ENCODE peak calls at places on chromosomes 11 and 22, in six cellular contexts. V is H1, B is suprapubic skin, C is stomach, A is gastrocnemius medialis, D is IMR-90. L is an unnamed sample. For H3K27me3, the result is how much of the 10 kb centered on the place peaks cover.

GRCh38 chr11:14388352-14388751 is 29.4 kb upstream of the RRAS2 start:
- DNase-seq in B (no peak), D (peak), A (no peak), V (no peak), C (no peak), L (no peak)

GRCh38 chr11:13291794-13292193 is 14.2 kb downstream of the BMAL1 start:
- DNase-seq in B (no peak), C (no peak), A (no peak), V (no peak), D (no peak), L (no peak)

GRCh38 chr11:7657306-7658025 is 15.8 kb downstream of the CYB5R2 start:
- DNase-seq in B (no peak), C (peak), D (peak), A (peak), V (no peak), L (peak)

GRCh38 chr11:118673361-118674093 is 5.9 kb downstream of the TREH start:
- DNase-seq in C (no peak), D (no peak), A (no peak), V (no peak), B (peak), L (no peak)

GRCh38 chr22:23282089-23282501 is 101.8 kb downstream of the BCR start:
- DNase-seq in D (peak), A (peak), C (peak), V (no peak), B (no peak), L (peak)

GRCh38 chr11:36699271-36699670 is 101.2 kb upstream of the RAG2 start:
- DNase-seq in B (no peak), C (no peak), V (no peak), A (no peak), D (no peak), L (no peak)

GRCh38 chr11:130434521-130435223 is 6.3 kb upstream of the ADAMTS8 start:
- DNase-seq in D (peak), A (peak), C (peak), B (peak), V (no peak), L (peak)

GRCh38 chr11:77596626-77597025 is 6.9 kb downstream of the AQP11 start:
- DNase-seq in C (no peak), V (no peak), A (no peak), D (peak), B (no peak), L (no peak)

GRCh38 chr11:65311197-65311631 is 3.5 kb upstream of the CDC42EP2 start:
- DNase-seq in D (no peak), C (peak), V (no peak), B (no peak), A (no peak), L (no peak)

DNA sequence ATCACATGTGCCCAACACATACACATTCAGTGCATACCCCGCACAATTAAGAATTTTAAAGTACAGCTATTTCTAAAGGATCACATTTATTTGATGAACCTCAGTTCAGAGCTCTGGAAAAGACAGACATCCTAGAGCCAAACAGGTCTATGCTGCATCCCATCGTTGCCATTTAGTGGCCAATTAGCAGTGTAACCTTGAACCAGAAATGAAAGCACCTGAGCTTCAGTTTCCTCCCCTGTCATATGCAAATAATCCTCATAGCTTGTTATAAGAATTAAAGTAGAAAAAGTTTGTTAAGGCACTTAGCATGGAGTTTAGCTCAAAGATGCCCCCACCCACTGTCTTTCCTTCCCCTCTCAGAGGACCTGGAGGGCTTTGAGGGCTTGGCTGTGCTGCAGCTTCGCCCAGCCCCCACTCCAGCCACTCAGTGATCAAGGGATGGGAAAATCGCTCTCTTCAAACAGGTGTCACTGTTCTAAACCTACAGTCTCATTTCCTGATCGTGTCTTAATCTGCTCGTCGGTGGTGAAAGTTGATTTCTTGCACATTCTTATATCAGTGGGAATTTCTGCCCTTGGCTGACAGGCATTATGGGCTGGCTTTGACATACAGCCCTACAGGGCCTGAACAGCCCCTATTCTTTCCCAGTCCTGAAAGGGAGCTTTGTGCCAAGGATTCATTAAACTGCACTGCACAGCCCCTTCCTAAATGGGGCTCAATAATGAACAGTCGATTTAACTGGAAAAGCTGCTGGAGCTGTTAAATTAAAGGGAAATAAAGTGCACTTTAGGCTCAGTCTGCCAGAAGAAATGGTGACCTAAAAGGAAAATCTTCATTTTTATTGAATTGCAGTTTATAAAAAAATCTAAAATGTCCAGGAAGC is 23.3 kb upstream of the FAM181B start:
- DNase-seq in B (no peak), D (no peak), V (no peak), C (no peak), A (no peak), L (no peak)
- H3K27me3 ChIP-seq in B (under half), D (under half), V (under half), C (under half), A (under half), L (under half)

GRCh38 chr22:46294784-46295183 is 1.9 kb upstream of the GTSE1 start:
- DNase-seq in D (no peak), A (no peak), V (no peak), B (no peak), C (no peak), L (no peak)

GRCh38 chr22:46295277-46295971 is 1.2 kb upstream of the GTSE1 start:
- DNase-seq in A (no peak), C (no peak), V (no peak), D (no peak), B (no peak), L (no peak)

GRCh38 chr22:46299101-46299500 is 2.4 kb downstream of the GTSE1 start:
- DNase-seq in C (no peak), A (no peak), D (no peak), V (no peak), B (no peak), L (no peak)

GRCh38 chr22:46297151-46297819 is 615 bp downstream of the GTSE1 start:
- DNase-seq in A (no peak), B (no peak), V (no peak), D (peak), C (no peak), L (peak)

DNA sequence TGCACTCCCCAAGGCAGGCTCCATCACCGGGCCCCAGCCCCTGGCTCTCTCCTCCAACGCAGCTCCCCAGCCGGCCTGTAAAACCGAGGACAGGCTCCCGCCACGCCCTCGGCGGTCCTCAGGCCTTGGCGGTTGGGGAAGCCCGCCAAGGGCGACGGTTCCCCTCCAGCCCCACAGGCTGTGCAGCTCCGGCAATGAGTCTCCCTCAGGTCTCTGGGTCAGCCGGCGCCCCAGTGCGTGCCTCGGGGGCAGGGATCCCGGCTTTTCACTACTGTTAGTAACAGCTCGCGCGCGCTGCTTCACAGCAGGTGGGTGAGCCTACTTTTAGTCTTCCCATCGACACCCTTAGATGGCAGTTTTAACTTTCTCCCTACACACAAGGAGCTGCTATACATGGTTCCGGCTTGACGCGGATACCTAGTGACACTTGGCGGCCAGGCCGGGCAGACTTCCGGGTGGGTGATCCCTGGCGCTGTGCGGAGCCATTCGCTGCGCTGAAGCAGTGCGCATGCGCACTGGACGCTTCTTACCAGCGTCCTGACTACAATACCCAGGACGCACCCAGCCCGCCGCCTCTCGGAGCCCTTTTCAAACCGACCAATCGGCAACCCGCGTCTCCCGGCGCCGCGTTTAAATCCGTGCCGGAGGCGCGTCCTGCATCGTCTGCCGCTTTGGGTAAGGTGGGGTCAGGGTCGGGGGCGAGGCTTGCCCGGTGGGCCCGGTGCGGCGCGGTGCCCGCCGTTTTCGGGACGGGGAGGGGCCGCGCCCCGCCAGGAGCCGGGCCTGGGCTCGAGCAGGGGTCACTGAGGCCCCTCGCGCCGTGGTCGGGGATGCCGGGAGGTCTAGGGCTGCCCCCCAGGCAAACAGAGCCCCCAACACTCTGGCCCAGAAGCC is at the start of gene GTSE1:
- DNase-seq in B (peak), C (peak), A (peak), V (peak), D (peak), L (peak)
- TF ChIP-seq POLR2A in B (peak), C (no peak), A (peak), V (no peak), D (no peak), L (peak)

GRCh38 chr11:72591785-72592490 is 82.3 kb downstream of the PDE2A start:
- DNase-seq in A (no peak), B (no peak), V (no peak), C (no peak), D (no peak), L (no peak)

GRCh38 chr11:72591023-72591422 is 83.2 kb downstream of the PDE2A start:
- DNase-seq in V (no peak), A (no peak), B (no peak), C (no peak), D (no peak), L (no peak)

GRCh38 chr11:72588656-72589410 is 85.4 kb downstream of the PDE2A start:
- DNase-seq in B (no peak), V (no peak), A (no peak), C (no peak), D (no peak), L (no peak)

GRCh38 chr11:72587696-72588095 is 86.5 kb downstream of the PDE2A start:
- DNase-seq in C (no peak), D (no peak), A (no peak), V (no peak), B (no peak), L (no peak)

GRCh38 chr11:72589802-72590761 is 84.1 kb downstream of the PDE2A start:
- DNase-seq in A (no peak), C (peak), D (no peak), B (no peak), V (no peak), L (no peak)
- H3K27me3 ChIP-seq in A (under half), C (under half), D (half or more), B (half or more), V (under half), L (under half)

DNA sequence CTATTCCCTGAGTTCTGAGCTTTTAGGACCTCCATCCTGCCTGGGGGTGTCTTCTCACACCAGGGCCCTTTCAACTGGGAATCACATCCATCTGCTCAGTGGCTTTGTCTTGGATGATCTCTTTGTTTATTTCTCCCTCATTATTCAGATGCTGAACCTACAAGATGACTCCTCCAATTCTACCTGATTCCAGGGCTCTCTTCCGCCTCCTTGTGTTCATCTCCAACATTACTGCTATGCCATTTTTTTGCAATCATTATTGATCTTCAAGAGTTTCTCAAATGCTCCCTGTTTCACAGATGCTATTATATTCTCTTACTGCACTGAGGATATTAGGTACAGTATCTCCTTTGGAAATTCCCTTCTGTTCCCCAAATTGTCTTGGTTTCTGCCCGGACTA is 307.7 kb downstream of the SHANK2 start:
- DNase-seq in B (no peak), D (no peak), A (no peak), C (no peak), V (no peak), L (no peak)
- TF ChIP-seq POLR2A in B (no peak), D (no peak), A (no peak), C (no peak), V (no peak), L (no peak)

L was measured in adrenal gland.